ENCODE peak calls at places on chromosomes 6 and 20, in seven cellular contexts. U is T-helper 9 cell; Q is stimulated activated CD4-positive, alpha-beta T cell treated with anti-CD3 and anti-CD28 coated beads, Interleukin-1b, Interleukin-23, amount 100 ng/mL, for 1 hour; G is T-helper 2 cell; K is body of pancreas; E is cardiac septum; C is dorsolateral prefrontal cortex. O is an unnamed sample.

GRCh38 chr20:15603501-15603900 is 969.7 kb downstream of the KIF16B start:
- DNase-seq in U (no peak), Q (no peak), G (no peak), K (no peak), E (no peak), C (no peak), O (no peak)

GRCh38 chr20:9514461-9515210 is at the start of gene LAMP5:
- DNase-seq in U (no peak), Q (no peak), G (no peak), K (no peak), E (no peak), C (no peak), O (no peak)

GRCh38 chr20:62336775-62337557 is 30.1 kb downstream of the LAMA5 start:
- DNase-seq in U (no peak), Q (no peak), G (no peak), K (no peak), E (no peak), C (no peak), O (no peak)

GRCh38 chr6:36323062-36323461 is 13.6 kb downstream of the BNIP5 start:
- DNase-seq in U (no peak), Q (no peak), G (no peak), K (no peak), E (no peak), C (peak), O (no peak)

GRCh38 chr6:113630738-113631535 is 226.2 kb upstream of the MARCKS start:
- DNase-seq in U (no peak), Q (no peak), G (no peak), K (no peak), E (no peak), C (no peak), O (peak)

GRCh38 chr6:43628392-43629103 is 516 bp downstream of the GTPBP2 start:
- DNase-seq in U (peak), Q (no peak), G (peak), K (peak), E (peak), C (no peak), O (no peak)

GRCh38 chr6:22470454-22471368 is 98.7 kb upstream of the HDGFL1 start:
- DNase-seq in U (no peak), Q (no peak), G (no peak), K (peak), E (no peak), C (no peak), O (peak)

GRCh38 chr6:104003803-104004516 is 855.8 kb downstream of the HACE1 start:
- DNase-seq in U (no peak), Q (no peak), G (no peak), K (no peak), E (no peak), C (no peak), O (no peak)

GRCh38 chr20:14921546-14921945 is 584.1 kb upstream of the FLRT3 start:
- DNase-seq in U (no peak), Q (no peak), G (no peak), K (no peak), E (no peak), C (no peak), O (peak)

GRCh38 chr6:7424967-7425807 is 35.6 kb downstream of the RIOK1 start:
- DNase-seq in U (no peak), Q (no peak), G (no peak), K (peak), E (no peak), C (no peak), O (no peak)

GRCh38 chr6:22078802-22079545 is 217.9 kb downstream of the PRL start:
- DNase-seq in U (no peak), Q (no peak), G (no peak), K (no peak), E (no peak), C (no peak), O (no peak)

GRCh38 chr6:16238057-16238657 is at the start of gene GMPR:
- DNase-seq in U (peak), Q (no peak), G (peak), K (peak), E (peak), C (no peak), O (no peak)

GRCh38 chr6:5084192-5084786 is 852 bp upstream of the PPP1R3G start:
- DNase-seq in U (no peak), Q (no peak), G (no peak), K (no peak), E (no peak), C (no peak), O (no peak)

GRCh38 chr6:30227763-30228487 is 14.7 kb upstream of the TRIM26 start:
- DNase-seq in U (no peak), Q (no peak), G (no peak), K (no peak), E (no peak), C (no peak), O (no peak)

GRCh38 chr20:46978871-46979536 is 84.4 kb downstream of the EYA2 start:
- DNase-seq in U (no peak), Q (no peak), G (no peak), K (no peak), E (no peak), C (no peak), O (no peak)

GRCh38 chr6:117503211-117503610 is 20.7 kb downstream of the DCBLD1 start:
- DNase-seq in U (no peak), Q (no peak), G (no peak), K (no peak), E (no peak), C (no peak), O (no peak)

GRCh38 chr20:53574819-53575218 is 18.8 kb downstream of the ZNF217 start:
- DNase-seq in U (no peak), Q (no peak), G (no peak), K (no peak), E (no peak), C (no peak), O (no peak)

GRCh38 chr6:404685-405423 is 13.3 kb downstream of the IRF4 start:
- DNase-seq in U (no peak), Q (no peak), G (no peak), K (no peak), E (peak), C (no peak), O (no peak)

GRCh38 chr6:132133734-132134490 is 182.7 kb upstream of the CCN2 start:
- DNase-seq in U (no peak), Q (no peak), G (no peak), K (no peak), E (no peak), C (no peak), O (no peak)

GRCh38 chr6:46044876-46045617 is 29.4 kb upstream of the CLIC5 start:
- DNase-seq in U (no peak), Q (no peak), G (no peak), K (no peak), E (no peak), C (no peak), O (peak)

GRCh38 chr20:38157635-38158495 is 7.2 kb downstream of the TGM2 start:
- DNase-seq in U (no peak), Q (no peak), G (no peak), K (no peak), E (no peak), C (no peak), O (no peak)

GRCh38 chr6:99611148-99611547 is 4.5 kb downstream of the PRDM13 start:
- DNase-seq in U (no peak), Q (no peak), G (no peak), K (no peak), E (no peak), C (no peak), O (no peak)

GRCh38 chr20:635028-635427 is 18.0 kb downstream of the SRXN1 start:
- DNase-seq in U (no peak), Q (no peak), G (no peak), K (no peak), E (no peak), C (no peak), O (no peak)

O was measured in skeletal muscle cell.